ENCODE peak calls at places on chromosomes 16 and 17, in five cellular contexts. One of them, this sample, is unnamed.

GRCh38 chr17:45009676-45010467 is 41.6 kb downstream of the DCAKD start:
- DNase-seq in IMR-90: no peak
- DNase-seq in H7: no peak
- DNase-seq in HAP-1: no peak
- DNase-seq in A549: no peak
- DNase-seq in this sample: no peak

GRCh38 chr16:4833584-4833983 is 13.5 kb downstream of the GLYR1 start:
- DNase-seq in H7: no peak
- DNase-seq in A549: no peak
- DNase-seq in HAP-1: no peak
- DNase-seq in IMR-90: no peak
- DNase-seq in this sample: no peak

GRCh38 chr17:77494664-77495435 is 354.1 kb downstream of the SEC14L1 start:
- DNase-seq in HAP-1: peak; percentile 66
- DNase-seq in IMR-90: peak; percentile 68
- DNase-seq in A549: peak; percentile 92
- DNase-seq in H7: peak; percentile 97
- DNase-seq in this sample: peak; percentile 93

GRCh38 chr16:69890114-69890890 is 60.8 kb upstream of the CLEC18A start:
- DNase-seq in A549: no peak
- DNase-seq in H7: peak; percentile 23
- DNase-seq in IMR-90: peak; percentile 42
- DNase-seq in HAP-1: no peak
- DNase-seq in this sample: peak; percentile 80

GRCh38 chr17:41060052-41060604 is at the start of gene KRTAP2-3:
- DNase-seq in H7: no peak
- DNase-seq in A549: peak; percentile 49
- DNase-seq in HAP-1: no peak
- DNase-seq in IMR-90: peak; percentile 97
- DNase-seq in this sample: no peak

GRCh38 chr17:48843172-48843900 is 12.5 kb downstream of the CALCOCO2 start:
- DNase-seq in H7: no peak
- DNase-seq in IMR-90: peak; percentile 60
- DNase-seq in HAP-1: no peak
- DNase-seq in A549: no peak
- DNase-seq in this sample: no peak

GRCh38 chr17:35731239-35731931 is at the start of gene RASL10B:
- DNase-seq in HAP-1: peak; percentile 46
- DNase-seq in H7: peak; percentile 95
- DNase-seq in A549: no peak
- DNase-seq in IMR-90: peak; percentile 31
- DNase-seq in this sample: peak; percentile 80

GRCh38 chr17:4914009-4914408 is 11.1 kb upstream of the CHRNE start:
- DNase-seq in H7: peak; percentile 9
- DNase-seq in IMR-90: peak; percentile 19
- DNase-seq in HAP-1: no peak
- DNase-seq in A549: no peak
- DNase-seq in this sample: no peak

GRCh38 chr16:89721644-89722391 is 481 bp downstream of the ZNF276 start:
- DNase-seq in H7: peak; percentile 85
- DNase-seq in IMR-90: peak; percentile 34
- DNase-seq in HAP-1: no peak
- DNase-seq in A549: peak; percentile 42
- DNase-seq in this sample: no peak

GRCh38 chr16:75818491-75818890 is 92.2 kb upstream of the CPHXL start:
- DNase-seq in A549: no peak
- DNase-seq in HAP-1: no peak
- DNase-seq in H7: no peak
- DNase-seq in IMR-90: no peak
- DNase-seq in this sample: no peak

GRCh38 chr16:12268602-12269001 is 292.1 kb downstream of the SNX29 start:
- DNase-seq in HAP-1: no peak
- DNase-seq in H7: no peak
- DNase-seq in IMR-90: no peak
- DNase-seq in A549: no peak
- DNase-seq in this sample: no peak

GRCh38 chr17:16909887-16910286 is 62.0 kb downstream of the TNFRSF13B start:
- DNase-seq in H7: no peak
- DNase-seq in IMR-90: no peak
- DNase-seq in HAP-1: no peak
- DNase-seq in A549: no peak
- DNase-seq in this sample: no peak

DNA sequence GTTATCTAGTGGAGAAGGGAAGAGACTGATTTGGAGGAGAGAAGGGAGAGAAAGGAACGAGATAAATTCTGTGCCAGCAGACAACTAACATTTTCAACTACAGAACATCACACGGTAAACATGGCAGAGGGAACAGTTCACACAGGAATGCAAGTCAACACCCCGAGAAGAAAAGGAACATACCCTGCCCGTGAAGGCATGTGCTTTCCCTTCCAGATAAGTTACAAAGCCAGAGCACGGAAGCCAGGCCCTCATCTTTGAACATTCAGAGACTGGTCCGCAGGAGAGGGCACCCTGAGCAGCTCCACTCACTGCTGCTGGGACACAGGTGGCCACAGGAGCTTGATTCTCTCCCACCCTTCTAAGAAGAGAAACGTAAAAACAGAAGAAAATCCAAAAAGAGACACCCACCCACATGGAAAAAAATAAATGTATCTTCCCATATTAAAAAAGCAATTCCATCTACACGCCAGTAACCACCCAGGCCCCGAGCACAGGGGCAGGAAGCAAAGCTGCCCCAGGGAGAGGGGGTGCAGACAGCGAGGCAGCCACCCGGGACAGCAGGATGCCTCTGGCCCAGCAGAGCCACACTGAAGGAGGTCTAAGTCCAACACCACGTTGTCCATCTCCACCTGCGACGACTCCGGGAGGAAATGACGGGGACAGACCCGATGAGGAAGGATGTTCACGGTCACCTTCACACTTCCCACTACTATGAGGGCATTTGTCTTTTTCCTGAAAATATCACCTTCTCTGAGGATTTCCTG is 14.2 kb upstream of the CYTH1 start:
- DNase-seq in A549: no peak
- DNase-seq in HAP-1: no peak
- DNase-seq in H7: no peak
- DNase-seq in IMR-90: no peak
- DNase-seq in this sample: no peak
- H3K4me3 ChIP-seq in A549: no peak overlapping the region
- H3K4me3 ChIP-seq in HAP-1: no peak overlapping the region
- H3K4me3 ChIP-seq in H7: no peak overlapping the region
- H3K4me3 ChIP-seq in IMR-90: no peak overlapping the region
- H3K4me3 ChIP-seq in this sample: no peak overlapping the region

GRCh38 chr17:42422958-42423712 is at the start of gene CAVIN1:
- DNase-seq in IMR-90: peak; percentile 98
- DNase-seq in A549: peak; percentile 99
- DNase-seq in HAP-1: peak; percentile 90
- DNase-seq in H7: peak; percentile 99
- DNase-seq in this sample: peak; percentile 100
- H3K4me3 ChIP-seq in IMR-90: peak within 1 kb of the TSS; percentile 92
- H3K4me3 ChIP-seq in A549: peak within 1 kb of the TSS; percentile 93
- H3K4me3 ChIP-seq in HAP-1: peak within 1 kb of the TSS; percentile 78
- H3K4me3 ChIP-seq in H7: peak within 1 kb of the TSS; percentile 63
- H3K4me3 ChIP-seq in this sample: peak within 1 kb of the TSS; percentile 92

DNA sequence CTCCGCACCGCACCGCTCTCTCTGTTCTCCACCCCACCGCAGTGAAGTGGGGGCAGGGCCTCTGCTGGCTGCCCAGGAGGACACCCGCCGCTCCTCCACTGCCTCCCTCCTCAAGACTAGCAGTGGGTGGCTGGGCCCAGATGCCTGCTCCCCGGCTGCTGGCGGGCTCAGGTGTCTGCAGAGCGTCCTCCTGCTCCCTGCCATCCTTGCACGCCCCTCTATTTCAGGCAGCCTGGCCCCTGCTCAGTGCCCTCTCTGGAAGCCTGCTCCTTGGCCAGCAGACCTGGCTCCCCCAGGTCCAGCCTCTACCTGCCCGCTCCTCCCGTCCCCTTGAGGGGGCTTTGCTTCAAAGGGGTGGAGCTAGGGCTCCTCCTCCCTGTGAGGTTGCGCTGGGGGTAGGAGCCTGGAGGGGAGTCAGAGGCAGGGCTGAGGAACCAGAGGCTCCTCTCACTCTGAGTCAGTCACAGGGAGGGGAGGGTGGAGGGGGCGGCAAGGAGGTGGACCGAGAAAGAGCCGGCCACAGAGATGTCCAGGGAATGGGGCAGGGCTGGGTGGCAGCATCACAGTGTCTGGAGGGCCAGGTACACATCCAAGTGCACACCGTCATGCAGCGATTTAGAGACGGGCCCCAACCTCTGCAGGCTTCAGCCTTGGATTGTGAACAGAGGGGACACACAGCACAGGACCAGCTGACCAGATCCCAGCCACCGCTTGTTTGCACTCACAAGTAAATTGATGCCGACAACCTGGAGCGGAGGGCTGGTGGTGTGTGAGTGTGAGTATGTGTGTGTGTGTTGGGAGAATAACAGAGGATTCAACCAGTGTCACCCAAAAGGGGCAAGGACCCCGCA is 9.8 kb upstream of the TMEM92 start:
- DNase-seq in H7: peak; percentile 88
- DNase-seq in HAP-1: no peak
- DNase-seq in IMR-90: peak; percentile 51
- DNase-seq in A549: no peak
- DNase-seq in this sample: peak; percentile 74
- H3K4me3 ChIP-seq in H7: peak overlapping the region; percentile 25
- H3K4me3 ChIP-seq in HAP-1: no peak overlapping the region
- H3K4me3 ChIP-seq in IMR-90: no peak overlapping the region
- H3K4me3 ChIP-seq in A549: no peak overlapping the region
- H3K4me3 ChIP-seq in this sample: no peak overlapping the region

GRCh38 chr17:2051388-2052237 is 3.3 kb upstream of the HIC1 start:
- DNase-seq in HAP-1: no peak
- DNase-seq in A549: no peak
- DNase-seq in IMR-90: no peak
- DNase-seq in H7: no peak
- DNase-seq in this sample: peak; percentile 65
- H3K4me3 ChIP-seq in HAP-1: no peak overlapping the region
- H3K4me3 ChIP-seq in A549: peak overlapping the region; percentile 70
- H3K4me3 ChIP-seq in IMR-90: no peak overlapping the region
- H3K4me3 ChIP-seq in H7: peak overlapping the region; percentile 14
- H3K4me3 ChIP-seq in this sample: peak overlapping the region; percentile 64

DNA sequence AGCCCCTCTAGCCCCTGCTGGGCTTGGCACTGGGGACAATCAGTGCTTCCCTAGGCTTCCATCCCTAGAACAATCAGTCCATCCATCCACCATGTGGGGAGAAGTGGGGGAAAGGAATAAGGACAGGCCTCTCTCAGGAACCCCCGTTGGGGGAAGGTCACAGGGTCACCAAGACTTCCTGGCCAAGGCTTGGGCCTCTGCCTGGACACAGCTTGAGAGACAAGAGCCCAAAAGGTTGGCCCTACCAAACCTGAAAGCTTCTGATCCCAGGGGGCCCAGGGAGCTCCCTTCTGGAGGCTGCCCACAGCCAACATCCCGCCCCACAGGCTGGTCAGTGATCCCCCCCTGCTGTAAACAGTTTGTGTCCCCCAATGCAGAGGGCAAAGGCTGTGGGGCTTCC is 16.2 kb upstream of the MTMR4 start:
- DNase-seq in HAP-1: no peak
- DNase-seq in IMR-90: no peak
- DNase-seq in A549: no peak
- DNase-seq in H7: no peak
- DNase-seq in this sample: no peak
- H3K4me3 ChIP-seq in HAP-1: no peak overlapping the region
- H3K4me3 ChIP-seq in IMR-90: no peak overlapping the region
- H3K4me3 ChIP-seq in A549: no peak overlapping the region
- H3K4me3 ChIP-seq in H7: no peak overlapping the region
- H3K4me3 ChIP-seq in this sample: no peak overlapping the region

DNA sequence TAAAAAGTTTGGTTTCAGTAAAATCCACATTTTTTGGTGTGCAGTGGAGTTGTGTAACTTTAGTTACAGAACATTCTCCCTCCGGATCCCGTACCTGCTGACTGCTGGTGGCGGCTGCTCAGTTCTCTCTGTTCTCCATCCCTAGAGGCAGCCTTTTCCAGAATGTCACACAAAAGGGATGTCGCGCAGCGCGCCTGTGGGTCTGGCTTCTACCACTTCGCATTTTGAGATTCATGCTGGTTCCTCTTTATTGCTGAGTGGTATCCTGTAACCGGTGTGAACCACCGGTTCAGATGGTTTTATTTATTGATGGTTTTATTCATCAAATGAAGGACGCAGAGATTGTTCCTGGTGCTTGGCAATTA is 975 bp upstream of the CEP131 start:
- DNase-seq in HAP-1: no peak
- DNase-seq in H7: no peak
- DNase-seq in IMR-90: no peak
- DNase-seq in A549: no peak
- DNase-seq in this sample: no peak
- H3K4me3 ChIP-seq in HAP-1: no peak overlapping the region
- H3K4me3 ChIP-seq in H7: peak overlapping the region; percentile 57
- H3K4me3 ChIP-seq in IMR-90: peak overlapping the region; percentile 49
- H3K4me3 ChIP-seq in A549: peak overlapping the region; percentile 33
- H3K4me3 ChIP-seq in this sample: peak overlapping the region; percentile 75

GRCh38 chr16:58471209-58471975 is 28.6 kb upstream of the NDRG4 start:
- DNase-seq in IMR-90: no peak
- DNase-seq in HAP-1: no peak
- DNase-seq in A549: no peak
- DNase-seq in H7: peak; percentile 69
- DNase-seq in this sample: no peak
- H3K4me3 ChIP-seq in IMR-90: no peak overlapping the region
- H3K4me3 ChIP-seq in HAP-1: no peak overlapping the region
- H3K4me3 ChIP-seq in A549: no peak overlapping the region
- H3K4me3 ChIP-seq in H7: no peak overlapping the region
- H3K4me3 ChIP-seq in this sample: no peak overlapping the region

GRCh38 chr16:2155091-2156024 is at the start of gene TRAF7:
- DNase-seq in IMR-90: peak; percentile 100
- DNase-seq in H7: peak; percentile 99
- DNase-seq in HAP-1: peak; percentile 100
- DNase-seq in A549: peak; percentile 99
- DNase-seq in this sample: peak; percentile 100
- H3K4me3 ChIP-seq in IMR-90: peak within 1 kb of the TSS; percentile 86
- H3K4me3 ChIP-seq in H7: peak within 1 kb of the TSS; percentile 99
- H3K4me3 ChIP-seq in HAP-1: peak within 1 kb of the TSS; percentile 100
- H3K4me3 ChIP-seq in A549: peak within 1 kb of the TSS; percentile 88
- H3K4me3 ChIP-seq in this sample: peak within 1 kb of the TSS; percentile 78